ENCODE peak calls at places on chromosome 22, in six cellular contexts. C is K562, A is HCT116, H is SK-N-SH, M is GM12878, T is H1. L is an unnamed sample.

GRCh38 chr22:29487587-29487986 is 7.6 kb downstream of the NEFH start:
- DNase-seq in C (no peak), A (no peak), H (no peak), M (no peak), T (no peak), L (no peak)

GRCh38 chr22:50274311-50274710 is 4.1 kb upstream of the MAPK11 start:
- DNase-seq in C (peak), A (no peak), H (peak), M (no peak), T (no peak), L (no peak)

GRCh38 chr22:49881856-49882255 is 28.2 kb downstream of the ZBED4 start:
- DNase-seq in C (no peak), A (no peak), H (no peak), M (peak), T (no peak), L (no peak)

GRCh38 chr22:17890245-17890671 is 116.0 kb upstream of the BID start:
- DNase-seq in C (no peak), A (no peak), H (no peak), M (no peak), T (no peak), L (no peak)

GRCh38 chr22:48901324-48901723 is 926.3 kb downstream of the BRD1 start:
- DNase-seq in C (no peak), A (no peak), H (no peak), M (no peak), T (no peak), L (no peak)

GRCh38 chr22:25193548-25193947 is 6.1 kb upstream of the CRYBB3 start:
- DNase-seq in C (no peak), A (no peak), H (no peak), M (no peak), T (no peak), L (no peak)

GRCh38 chr22:30224161-30224857 is 22.2 kb downstream of the LIF start:
- DNase-seq in C (no peak), A (peak), H (no peak), M (peak), T (no peak), L (no peak)

GRCh38 chr22:33114570-33114969 is 56.4 kb upstream of the SYN3 start:
- DNase-seq in C (no peak), A (no peak), H (peak), M (no peak), T (no peak), L (no peak)

GRCh38 chr22:38397189-38398097 is 57.6 kb downstream of the KCNJ4 start:
- DNase-seq in C (no peak), A (no peak), H (no peak), M (no peak), T (peak), L (peak)

GRCh38 chr22:26406118-26406517 is 22.9 kb upstream of the ASPHD2 start:
- DNase-seq in C (peak), A (no peak), H (no peak), M (no peak), T (no peak), L (no peak)

GRCh38 chr22:34903416-34903815 is 162.5 kb upstream of the ISX start:
- DNase-seq in C (no peak), A (no peak), H (no peak), M (no peak), T (no peak), L (no peak)

GRCh38 chr22:19937616-19938473 is 3.7 kb upstream of the COMT start:
- DNase-seq in C (no peak), A (no peak), H (no peak), M (no peak), T (no peak), L (no peak)

GRCh38 chr22:32761251-32761903 is 40.1 kb upstream of the TIMP3 start:
- DNase-seq in C (no peak), A (no peak), H (no peak), M (no peak), T (no peak), L (no peak)

GRCh38 chr22:35928273-35928798 is 100.3 kb downstream of the RBFOX2 start:
- DNase-seq in C (no peak), A (no peak), H (no peak), M (no peak), T (no peak), L (no peak)

GRCh38 chr22:22037229-22037628 is 54.6 kb upstream of the TOP3B start:
- DNase-seq in C (no peak), A (no peak), H (no peak), M (no peak), T (no peak), L (no peak)

GRCh38 chr22:33271390-33272161 is 213.4 kb upstream of the SYN3 start:
- DNase-seq in C (no peak), A (no peak), H (no peak), M (peak), T (no peak), L (peak)

GRCh38 chr22:19041403-19042074 is 80.7 kb downstream of the DGCR2 start:
- DNase-seq in C (no peak), A (no peak), H (no peak), M (no peak), T (no peak), L (no peak)

GRCh38 chr22:49664371-49664881 is 163.2 kb downstream of the BRD1 start:
- DNase-seq in C (no peak), A (no peak), H (no peak), M (no peak), T (peak), L (no peak)

GRCh38 chr22:21796863-21797262 is 61.3 kb upstream of the YPEL1 start:
- DNase-seq in C (no peak), A (no peak), H (no peak), M (no peak), T (no peak), L (peak)

GRCh38 chr22:23183107-23183698 is 2.9 kb downstream of the BCR start:
- DNase-seq in C (peak), A (no peak), H (peak), M (no peak), T (peak), L (peak)

GRCh38 chr22:50271519-50271970 is 1.4 kb upstream of the MAPK11 start:
- DNase-seq in C (peak), A (no peak), H (peak), M (no peak), T (peak), L (no peak)

GRCh38 chr22:48952256-48953102 is 875.2 kb downstream of the BRD1 start:
- DNase-seq in C (no peak), A (no peak), H (no peak), M (no peak), T (peak), L (no peak)

GRCh38 chr22:50620861-50621490 is 7.0 kb downstream of the ARSA start:
- DNase-seq in C (no peak), A (no peak), H (no peak), M (peak), T (no peak), L (no peak)

GRCh38 chr22:20653795-20654342 is 120.0 kb upstream of the SERPIND1 start:
- DNase-seq in C (no peak), A (no peak), H (no peak), M (no peak), T (no peak), L (no peak)

GRCh38 chr22:20650294-20651207 is 123.4 kb upstream of the SERPIND1 start:
- DNase-seq in C (peak), A (no peak), H (no peak), M (no peak), T (peak), L (no peak)

GRCh38 chr22:35172452-35172851 is 84.8 kb upstream of the HMGXB4 start:
- DNase-seq in C (no peak), A (no peak), H (no peak), M (no peak), T (no peak), L (no peak)

GRCh38 chr22:32204856-32205722 is at the start of gene RFPL2:
- DNase-seq in C (no peak), A (peak), H (peak), M (no peak), T (peak), L (peak)

GRCh38 chr22:19769393-19769715 is 8.8 kb downstream of the TBX1 start:
- DNase-seq in C (no peak), A (no peak), H (no peak), M (no peak), T (no peak), L (no peak)

GRCh38 chr22:40533712-40534378 is 102.7 kb downstream of the MRTFA start:
- DNase-seq in C (peak), A (no peak), H (no peak), M (peak), T (no peak), L (peak)

GRCh38 chr22:27627901-27628300 is 173.7 kb downstream of the MN1 start:
- DNase-seq in C (no peak), A (no peak), H (no peak), M (no peak), T (no peak), L (no peak)

GRCh38 chr22:27628341-27628740 is 173.2 kb downstream of the MN1 start:
- DNase-seq in C (no peak), A (no peak), H (no peak), M (no peak), T (no peak), L (no peak)

GRCh38 chr22:27625769-27626674 is 175.5 kb downstream of the MN1 start:
- DNase-seq in C (no peak), A (no peak), H (no peak), M (no peak), T (no peak), L (no peak)

GRCh38 chr22:27626675-27627443 is 174.7 kb downstream of the MN1 start:
- DNase-seq in C (no peak), A (no peak), H (no peak), M (no peak), T (no peak), L (no peak)

GRCh38 chr22:27627444-27627833 is 174.1 kb downstream of the MN1 start:
- DNase-seq in C (peak), A (peak), H (no peak), M (no peak), T (no peak), L (no peak)
- TF ChIP-seq JUND in C (no peak), A (no peak), H (no peak), M (no peak), T (no peak), L (no peak)

GRCh38 chr22:41596776-41597634 is 7.4 kb upstream of the PMM1 start:
- DNase-seq in C (peak), A (no peak), H (peak), M (no peak), T (peak), L (no peak)
- TF ChIP-seq JUND in C (no peak), A (no peak), H (no peak), M (no peak), T (peak), L (no peak)

DNA sequence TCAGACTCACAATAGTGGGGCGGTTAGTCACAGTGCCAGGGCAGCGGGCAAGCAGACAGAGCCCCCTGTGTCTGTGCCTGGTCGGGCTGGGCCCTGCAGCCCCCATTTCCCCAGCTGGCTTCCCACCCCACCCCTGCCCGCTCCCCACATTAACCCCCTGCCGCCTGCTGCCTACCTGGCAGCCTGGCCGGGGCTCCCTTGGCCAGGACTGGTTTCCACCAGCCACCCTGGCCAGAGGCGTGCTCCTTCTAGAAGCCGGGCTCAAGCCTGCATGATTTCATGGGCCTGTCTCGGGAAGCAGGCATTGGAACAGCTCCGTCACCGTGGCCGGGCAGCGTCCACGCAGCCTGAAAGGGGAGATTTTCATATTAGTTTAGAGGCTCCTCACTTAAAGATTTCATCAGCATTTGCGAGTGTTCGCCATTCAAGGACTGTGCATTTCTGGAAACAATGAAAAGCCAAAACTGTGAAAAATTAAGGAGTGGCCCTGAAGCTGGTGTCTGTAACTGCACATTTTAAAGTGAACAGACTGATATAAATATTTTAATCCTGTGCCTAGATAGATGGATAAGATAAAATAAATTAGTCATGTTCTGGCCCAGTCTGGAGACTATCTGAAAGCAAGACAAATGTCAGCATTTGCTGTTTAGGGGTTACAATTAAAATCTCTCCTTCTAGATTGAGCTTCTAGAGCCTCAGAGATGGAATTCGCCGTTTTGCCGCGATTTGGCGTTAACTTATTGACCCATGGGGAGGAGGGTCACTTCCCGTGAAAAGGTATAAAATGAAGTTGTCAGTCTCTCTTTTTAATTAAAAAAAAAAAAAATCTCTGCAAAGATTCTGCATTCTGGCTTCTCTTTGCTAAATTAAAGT is 79.4 kb upstream of the WNT7B start:
- DNase-seq in C (no peak), A (no peak), H (peak), M (no peak), T (no peak), L (peak)
- TF ChIP-seq JUND in C (no peak), A (no peak), H (peak), M (no peak), T (no peak), L (no peak)

GRCh38 chr22:37259540-37260029 is 15.5 kb upstream of the RAC2 start:
- DNase-seq in C (peak), A (peak), H (peak), M (no peak), T (peak), L (no peak)
- TF ChIP-seq JUND in C (no peak), A (no peak), H (no peak), M (no peak), T (no peak), L (no peak)

DNA sequence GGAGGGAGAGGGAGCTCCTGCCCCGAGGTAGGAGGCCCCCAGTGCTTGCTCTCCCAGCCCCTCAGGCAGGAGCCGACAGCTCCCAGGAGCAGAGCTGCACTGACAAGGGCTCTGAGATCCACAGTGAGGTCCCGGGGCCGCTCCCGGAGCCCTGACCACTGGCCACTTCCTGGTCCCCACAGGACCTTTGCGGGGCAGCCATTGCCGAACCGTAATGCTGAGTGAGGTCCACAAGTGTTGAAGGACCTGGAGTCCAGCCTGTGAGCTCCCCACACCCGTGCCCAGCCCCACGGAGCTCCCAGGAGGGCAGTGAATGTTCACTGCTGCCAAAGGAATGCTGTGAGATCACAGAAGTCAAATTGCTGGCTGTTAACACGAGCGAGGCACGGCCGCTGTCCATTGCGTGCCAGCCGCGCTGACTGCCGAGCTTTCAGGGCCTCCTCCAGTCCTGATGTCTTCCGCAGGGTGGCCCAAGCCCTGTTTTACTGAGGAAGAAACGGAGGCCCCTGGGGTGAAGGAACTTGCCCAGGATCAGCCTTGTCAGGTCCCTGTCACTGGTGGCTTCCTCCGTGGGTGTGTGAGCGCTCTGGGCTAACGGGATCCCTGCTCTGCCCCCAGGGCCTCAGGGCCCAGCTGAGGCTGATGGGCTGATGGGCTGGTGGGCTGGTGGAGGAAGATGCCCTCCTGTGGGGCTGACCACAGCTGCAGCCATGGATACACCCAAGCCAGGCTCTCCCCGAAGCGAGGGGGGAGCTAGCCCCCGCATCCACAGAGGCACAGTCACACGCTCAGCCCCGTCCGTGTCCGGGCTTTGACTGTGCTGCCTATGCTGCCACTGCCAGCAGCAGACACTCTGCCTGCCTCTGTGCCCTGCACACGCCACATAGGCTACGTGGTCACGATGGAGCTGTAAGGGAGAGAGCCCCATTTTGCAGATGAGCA is 70.8 kb downstream of the WNT7B start:
- DNase-seq in C (no peak), A (no peak), H (no peak), M (no peak), T (no peak), L (no peak)
- TF ChIP-seq JUND in C (no peak), A (no peak), H (no peak), M (no peak), T (no peak), L (no peak)